ENCODE peak calls at places on chromosomes 1 and 21, in eight cellular contexts. T is NCI-H446, D is NCI-H1105, Q is SW480, R is endothelial cell, W is Right ventricle myocardium superior, U is thoracic aorta, G is astrocyte. V is an unnamed sample.

GRCh38 chr1:39652105-39652504 is 12.7 kb upstream of the HEYL start:
- DNase-seq in T (no peak), D (no peak), Q (no peak), R (no peak), W (peak), U (no peak), G (no peak), V (no peak)

GRCh38 chr21:43854773-43855633 is 10.0 kb upstream of the AGPAT3 start:
- DNase-seq in T (no peak), D (no peak), Q (no peak), R (no peak), W (no peak), U (no peak), G (no peak), V (no peak)

GRCh38 chr1:115060501-115060900 is 28.8 kb downstream of the TSPAN2 start:
- DNase-seq in T (no peak), D (no peak), Q (no peak), R (no peak), W (no peak), U (no peak), G (no peak), V (no peak)

GRCh38 chr1:51523931-51524330 is 4.9 kb upstream of the EPS15 start:
- DNase-seq in T (no peak), D (no peak), Q (no peak), R (no peak), W (no peak), U (no peak), G (no peak), V (no peak)

GRCh38 chr1:30305061-30305460 is 418.3 kb downstream of the MATN1 start:
- DNase-seq in T (no peak), D (no peak), Q (no peak), R (no peak), W (no peak), U (no peak), G (no peak), V (no peak)

GRCh38 chr1:63073530-63074306 is 248.6 kb upstream of the FOXD3 start:
- DNase-seq in T (no peak), D (peak), Q (peak), R (peak), W (no peak), U (no peak), G (no peak), V (no peak)

GRCh38 chr1:162855461-162856150 is 5.4 kb downstream of the CCDC190 start:
- DNase-seq in T (no peak), D (no peak), Q (peak), R (no peak), W (no peak), U (no peak), G (peak), V (no peak)

GRCh38 chr1:199302554-199302953 is 663.7 kb downstream of the PTPRC start:
- DNase-seq in T (no peak), D (no peak), Q (no peak), R (no peak), W (no peak), U (no peak), G (peak), V (no peak)

GRCh38 chr1:5858844-5859407 is 133.3 kb downstream of the NPHP4 start:
- DNase-seq in T (no peak), D (no peak), Q (no peak), R (no peak), W (no peak), U (no peak), G (no peak), V (no peak)

GRCh38 chr1:212980123-212980800 is 29.9 kb downstream of the VASH2 start:
- DNase-seq in T (no peak), D (no peak), Q (no peak), R (no peak), W (no peak), U (no peak), G (peak), V (no peak)

GRCh38 chr1:167404908-167405307 is 113.4 kb downstream of the CD247 start:
- DNase-seq in T (no peak), D (no peak), Q (no peak), R (no peak), W (no peak), U (no peak), G (no peak), V (no peak)

GRCh38 chr1:35845766-35846165 is 37.2 kb upstream of the AGO1 start:
- DNase-seq in T (no peak), D (no peak), Q (no peak), R (no peak), W (no peak), U (no peak), G (peak), V (no peak)

GRCh38 chr1:96409087-96409486 is 312.5 kb upstream of the PTBP2 start:
- DNase-seq in T (no peak), D (no peak), Q (peak), R (no peak), W (no peak), U (no peak), G (no peak), V (no peak)

GRCh38 chr1:89918127-89918793 is 76.7 kb upstream of the ZNF326 start:
- DNase-seq in T (no peak), D (no peak), Q (no peak), R (no peak), W (no peak), U (no peak), G (peak), V (no peak)

GRCh38 chr1:31416101-31416736 is 3.2 kb downstream of the SERINC2 start:
- DNase-seq in T (no peak), D (no peak), Q (no peak), R (no peak), W (no peak), U (no peak), G (no peak), V (no peak)

GRCh38 chr1:182169203-182169602 is 107.7 kb upstream of the ZNF648 start:
- DNase-seq in T (no peak), D (no peak), Q (no peak), R (no peak), W (peak), U (no peak), G (no peak), V (no peak)

GRCh38 chr1:41559331-41559730 is 74.8 kb upstream of the EDN2 start:
- DNase-seq in T (no peak), D (no peak), Q (no peak), R (no peak), W (no peak), U (no peak), G (no peak), V (no peak)

GRCh38 chr1:201190624-201191051 is at the start of gene IGFN1:
- DNase-seq in T (no peak), D (no peak), Q (no peak), R (no peak), W (no peak), U (no peak), G (no peak), V (no peak)

GRCh38 chr21:26844258-26845065 is 747 bp downstream of the ADAMTS1 start:
- DNase-seq in T (peak), D (no peak), Q (no peak), R (peak), W (peak), U (no peak), G (peak), V (no peak)